ENCODE peak calls at places on chromosome 1, in eight cellular contexts. F, I, Y, B, A, U, H and Z are unnamed samples.

GRCh38 chr1:77565321-77565720 is 117.1 kb downstream of the ZZZ3 start:
- DNase-seq in F (no peak), U (no peak), B (no peak), H (no peak), Y (no peak), I (no peak), A (no peak), Z (no peak)

GRCh38 chr1:161238039-161238473 is at the start of gene NR1I3:
- DNase-seq in Y (no peak), B (no peak), F (no peak), U (peak), A (no peak), I (no peak), H (no peak), Z (no peak)

GRCh38 chr1:16189003-16189402 is 23.4 kb downstream of the ARHGEF19 start:
- DNase-seq in Y (no peak), B (no peak), A (peak), U (peak), I (no peak), H (no peak), F (no peak), Z (no peak)

GRCh38 chr1:175520186-175520585 is 223.2 kb downstream of the TNR start:
- DNase-seq in H (no peak), F (no peak), A (peak), I (no peak), U (no peak), B (peak), Y (no peak), Z (no peak)

GRCh38 chr1:12460911-12461621 is 156.9 kb downstream of the DHRS3 start:
- DNase-seq in F (no peak), B (no peak), U (no peak), Y (no peak), H (no peak), I (no peak), A (no peak), Z (peak)

GRCh38 chr1:77802026-77802425 is 22.6 kb downstream of the MIGA1 start:
- DNase-seq in B (no peak), I (no peak), U (no peak), A (no peak), F (no peak), H (no peak), Y (no peak), Z (no peak)

GRCh38 chr1:12477936-12478611 is 139.9 kb downstream of the DHRS3 start:
- DNase-seq in A (peak), B (peak), U (peak), F (no peak), H (no peak), I (no peak), Y (peak), Z (peak)

GRCh38 chr1:240831191-240831631 is 219.3 kb upstream of the GREM2 start:
- DNase-seq in A (peak), F (no peak), I (no peak), Y (no peak), B (peak), H (peak), U (peak), Z (peak)

GRCh38 chr1:118143828-118144227 is 41.2 kb downstream of the SPAG17 start:
- DNase-seq in Y (no peak), A (no peak), B (no peak), H (no peak), F (no peak), I (no peak), U (no peak), Z (no peak)

GRCh38 chr1:170929412-170929834 is 5.9 kb upstream of the MROH9 start:
- DNase-seq in U (peak), I (no peak), Y (no peak), A (no peak), B (peak), H (no peak), F (no peak), Z (no peak)

GRCh38 chr1:30748098-30748698 is 9.4 kb downstream of the LAPTM5 start:
- DNase-seq in U (peak), I (no peak), B (peak), A (no peak), Y (no peak), H (no peak), F (no peak), Z (no peak)

GRCh38 chr1:184567016-184567415 is 180.2 kb downstream of the C1orf21 start:
- DNase-seq in A (no peak), B (no peak), I (no peak), Y (no peak), H (no peak), U (no peak), F (no peak), Z (no peak)

GRCh38 chr1:115771094-115771846 is 2.8 kb upstream of the CASQ2 start:
- DNase-seq in A (peak), Y (no peak), H (no peak), U (peak), B (no peak), F (no peak), I (no peak), Z (no peak)

GRCh38 chr1:47997289-47998200 is at the start of gene TRABD2B:
- DNase-seq in A (peak), F (peak), I (peak), B (peak), Y (peak), U (peak), H (peak), Z (peak)

GRCh38 chr1:81470250-81470649 is 330.5 kb upstream of the ADGRL2 start:
- DNase-seq in A (no peak), F (no peak), I (no peak), B (no peak), H (no peak), Y (no peak), U (no peak), Z (no peak)

GRCh38 chr1:87642581-87643129 is 314.0 kb downstream of the LMO4 start:
- DNase-seq in H (no peak), A (peak), I (no peak), F (no peak), U (no peak), B (peak), Y (no peak), Z (no peak)

GRCh38 chr1:18599096-18599495 is 31.6 kb upstream of the PAX7 start:
- DNase-seq in F (no peak), H (no peak), B (no peak), A (no peak), I (no peak), Y (no peak), U (no peak), Z (no peak)

GRCh38 chr1:198623920-198624647 is 14.8 kb upstream of the PTPRC start:
- DNase-seq in H (no peak), A (no peak), I (no peak), F (no peak), U (peak), Y (no peak), B (peak), Z (no peak)

GRCh38 chr1:43058545-43059360 is 100.1 kb upstream of the SLC2A1 start:
- DNase-seq in Y (no peak), U (peak), F (no peak), B (peak), A (peak), H (peak), I (no peak), Z (peak)

GRCh38 chr1:166538646-166539045 is 300.6 kb upstream of the POGK start:
- DNase-seq in A (no peak), F (no peak), H (no peak), B (no peak), I (no peak), Y (no peak), U (no peak), Z (no peak)

GRCh38 chr1:55378582-55378981 is 163.4 kb upstream of the USP24 start:
- DNase-seq in I (no peak), A (peak), U (peak), Y (no peak), F (no peak), B (peak), H (peak), Z (peak)

GRCh38 chr1:77756052-77756754 is 3.4 kb downstream of the USP33 start:
- DNase-seq in A (no peak), F (no peak), B (no peak), Y (no peak), I (no peak), H (no peak), U (no peak), Z (no peak)

GRCh38 chr1:23719162-23719820 is 24.0 kb upstream of the ELOA start:
- DNase-seq in A (peak), I (no peak), U (peak), Y (no peak), B (peak), H (no peak), F (no peak), Z (no peak)

GRCh38 chr1:93585059-93585966 is 96.3 kb downstream of the BCAR3 start:
- DNase-seq in F (no peak), I (no peak), U (peak), A (no peak), Y (no peak), B (peak), H (no peak), Z (no peak)

GRCh38 chr1:230359992-230360391 is 66.1 kb downstream of the PGBD5 start:
- DNase-seq in F (no peak), Y (no peak), I (no peak), A (peak), H (no peak), U (peak), B (peak), Z (no peak)

GRCh38 chr1:197471248-197472035 is 203.4 kb downstream of the CRB1 start:
- DNase-seq in A (no peak), H (no peak), Y (no peak), U (no peak), B (peak), I (no peak), F (no peak), Z (no peak)

GRCh38 chr1:221888801-221889200 is 146.9 kb upstream of the DUSP10 start:
- DNase-seq in A (no peak), Y (no peak), F (no peak), I (no peak), H (no peak), U (no peak), B (no peak), Z (no peak)

GRCh38 chr1:5365751-5366150 is 626.5 kb downstream of the NPHP4 start:
- DNase-seq in H (no peak), F (no peak), I (no peak), A (no peak), B (no peak), Y (no peak), U (no peak), Z (no peak)

GRCh38 chr1:212671342-212672031 is 28.2 kb downstream of the BATF3 start:
- DNase-seq in H (no peak), A (peak), I (no peak), F (no peak), U (peak), B (peak), Y (peak), Z (no peak)

GRCh38 chr1:209662879-209663327 is 10.7 kb upstream of the LAMB3 start:
- DNase-seq in F (no peak), Y (no peak), H (no peak), I (no peak), A (peak), B (no peak), U (peak), Z (no peak)